ENCODE peak calls at places on chromosomes 16 and 17, in seven cellular contexts. Q is lower leg skin; X is globus pallidus; R is occipital lobe; Y is T-helper 22 cell; O is neural progenitor cell; N is activated T-cell treated with anti-CD3 and anti-CD28 coated beads, Interleukin-2, amount 50 U/mL, for 4 hours. C is an unnamed sample.

GRCh38 chr16:85524630-85525463 is 88.3 kb upstream of the GSE1 start:
- DNase-seq in Q (no peak), X (peak), R (no peak), Y (no peak), O (peak), N (no peak), C (no peak)

GRCh38 chr17:77824780-77825280 is 133.7 kb upstream of the TNRC6C start:
- DNase-seq in Q (no peak), X (no peak), R (no peak), Y (no peak), O (no peak), N (no peak), C (no peak)

GRCh38 chr16:12500771-12501170 is 302.9 kb downstream of the CPPED1 start:
- DNase-seq in Q (no peak), X (no peak), R (no peak), Y (no peak), O (no peak), N (no peak), C (no peak)

GRCh38 chr17:73968680-73969079 is 234.8 kb upstream of the RPL38 start:
- DNase-seq in Q (peak), X (no peak), R (no peak), Y (no peak), O (no peak), N (no peak), C (no peak)

GRCh38 chr16:27892879-27893278 is 170.6 kb downstream of the GSG1L start:
- DNase-seq in Q (no peak), X (no peak), R (no peak), Y (no peak), O (peak), N (no peak), C (no peak)

GRCh38 chr16:10048850-10049249 is 133.4 kb downstream of the GRIN2A start:
- DNase-seq in Q (no peak), X (no peak), R (no peak), Y (no peak), O (no peak), N (no peak), C (no peak)

GRCh38 chr16:14003119-14003570 is 68.0 kb upstream of the MRTFB start:
- DNase-seq in Q (peak), X (peak), R (peak), Y (no peak), O (peak), N (no peak), C (no peak)

GRCh38 chr17:19996502-19996901 is 12.7 kb upstream of the SPECC1 start:
- DNase-seq in Q (no peak), X (no peak), R (no peak), Y (no peak), O (peak), N (no peak), C (no peak)